ENCODE peak calls at places on chromosome 9, in six cellular contexts. Z, T, G, I, M and O are unnamed samples.

GRCh38 chr9:133106511-133107244 is 14.4 kb downstream of the RALGDS start:
- DNase-seq in Z (no peak), I (no peak), G (no peak), T (no peak), M (no peak), O (no peak)

GRCh38 chr9:92276223-92277007 is 17.1 kb downstream of the IARS1 start:
- DNase-seq in M (no peak), T (no peak), I (peak), Z (no peak), G (no peak), O (no peak)

GRCh38 chr9:93510041-93510440 is 56.7 kb upstream of the FAM120AOS start:
- DNase-seq in T (no peak), Z (no peak), M (no peak), I (no peak), G (no peak), O (no peak)

GRCh38 chr9:131994364-131995110 is 85.1 kb downstream of the MED27 start:
- DNase-seq in Z (no peak), M (no peak), I (no peak), G (no peak), T (no peak), O (no peak)

GRCh38 chr9:86747711-86748110 is 199.6 kb downstream of the GAS1 start:
- DNase-seq in G (no peak), T (no peak), I (no peak), Z (no peak), M (no peak), O (no peak)

GRCh38 chr9:133712221-133713100 is 25.7 kb downstream of the SARDH start:
- DNase-seq in I (no peak), G (no peak), Z (no peak), T (no peak), M (no peak), O (no peak)

GRCh38 chr9:34957492-34958410 is at the start of gene PHF24:
- DNase-seq in M (no peak), I (peak), T (no peak), G (no peak), Z (no peak), O (no peak)

GRCh38 chr9:137506702-137507171 is 43.5 kb downstream of the PNPLA7 start:
- DNase-seq in G (no peak), M (peak), T (no peak), Z (peak), I (no peak), O (no peak)

GRCh38 chr9:109117856-109118801 is 1.6 kb downstream of the TMEM245 start:
- DNase-seq in T (no peak), Z (peak), G (peak), M (no peak), I (peak), O (no peak)

GRCh38 chr9:13481274-13481673 is 201.8 kb upstream of the MPDZ start:
- DNase-seq in T (no peak), M (no peak), Z (no peak), G (no peak), I (no peak), O (no peak)

GRCh38 chr9:106675780-106676179 is 187.2 kb upstream of the ZNF462 start:
- DNase-seq in T (no peak), I (no peak), Z (no peak), M (no peak), G (peak), O (no peak)

GRCh38 chr9:88747768-88748167 is 212.8 kb downstream of the NXNL2 start:
- DNase-seq in M (peak), I (peak), Z (peak), G (no peak), T (no peak), O (no peak)

GRCh38 chr9:22041792-22042191 is 32.7 kb upstream of the CDKN2B start:
- DNase-seq in G (no peak), Z (no peak), M (no peak), I (peak), T (no peak), O (no peak)

GRCh38 chr9:108830292-108830691 is 25.5 kb downstream of the ACTL7B start:
- DNase-seq in G (no peak), I (no peak), Z (no peak), T (no peak), M (no peak), O (no peak)

GRCh38 chr9:136087741-136088480 is 7.2 kb downstream of the NACC2 start:
- DNase-seq in T (no peak), I (no peak), M (no peak), G (peak), Z (no peak), O (no peak)

GRCh38 chr9:130770679-130771442 is 64.2 kb upstream of the ABL1 start:
- DNase-seq in Z (peak), T (no peak), I (peak), G (no peak), M (peak), O (no peak)

GRCh38 chr9:130682490-130683121 is 11.0 kb upstream of the EXOSC2 start:
- DNase-seq in Z (peak), G (peak), T (peak), I (peak), M (peak), O (peak)

GRCh38 chr9:20447291-20447690 is 175.0 kb downstream of the MLLT3 start:
- DNase-seq in M (no peak), Z (no peak), I (no peak), G (no peak), T (no peak), O (no peak)

GRCh38 chr9:136724772-136725171 is 12.4 kb downstream of the DIPK1B start:
- DNase-seq in Z (no peak), G (no peak), T (no peak), M (no peak), I (no peak), O (no peak)

GRCh38 chr9:23088932-23089364 is 642.3 kb downstream of the DMRTA1 start:
- DNase-seq in Z (no peak), M (no peak), T (no peak), G (no peak), I (no peak), O (no peak)

GRCh38 chr9:757246-757881 is 84.1 kb upstream of the DMRT1 start:
- DNase-seq in G (no peak), Z (peak), M (no peak), I (peak), T (no peak), O (no peak)

GRCh38 chr9:1606253-1606652 is 408.9 kb upstream of the SMARCA2 start:
- DNase-seq in I (no peak), G (no peak), Z (no peak), M (no peak), T (no peak), O (no peak)

GRCh38 chr9:124664143-124664542 is 107.0 kb downstream of the NR6A1 start:
- DNase-seq in G (no peak), T (no peak), Z (no peak), I (peak), M (no peak), O (no peak)

GRCh38 chr9:79134654-79135053 is 437.1 kb upstream of the TLE4 start:
- DNase-seq in Z (peak), T (no peak), G (no peak), M (no peak), I (peak), O (no peak)

GRCh38 chr9:106111039-106111740 is 416.8 kb downstream of the TMEM38B start:
- DNase-seq in Z (no peak), I (no peak), G (no peak), T (no peak), M (no peak), O (no peak)

GRCh38 chr9:108463927-108464606 is 391.7 kb downstream of the ACTL7B start:
- DNase-seq in G (no peak), T (no peak), I (peak), Z (no peak), M (no peak), O (no peak)

GRCh38 chr9:81455417-81455816 is 233.9 kb downstream of the TLE1 start:
- DNase-seq in M (no peak), Z (no peak), I (no peak), G (no peak), T (no peak), O (no peak)

GRCh38 chr9:109033941-109034700 is 20.8 kb upstream of the CTNNAL1 start:
- DNase-seq in Z (no peak), M (no peak), I (no peak), T (no peak), G (no peak), O (no peak)

GRCh38 chr9:87276327-87276841 is 221.3 kb upstream of the DAPK1 start:
- DNase-seq in T (no peak), M (no peak), G (no peak), Z (peak), I (peak), O (no peak)

GRCh38 chr9:108053555-108054061 is 564.0 kb upstream of the KLF4 start:
- DNase-seq in T (peak), Z (peak), I (peak), M (no peak), G (peak), O (no peak)

GRCh38 chr9:122200960-122201635 is 27.7 kb downstream of the LHX6 start:
- DNase-seq in Z (peak), T (no peak), I (peak), M (no peak), G (peak), O (no peak)

GRCh38 chr9:113482991-113483675 is 19.6 kb downstream of the RGS3 start:
- DNase-seq in Z (no peak), G (no peak), I (no peak), M (no peak), T (no peak), O (no peak)

GRCh38 chr9:93205045-93205768 is 21.3 kb downstream of the WNK2 start:
- DNase-seq in G (peak), M (no peak), Z (no peak), T (no peak), I (peak), O (no peak)

GRCh38 chr9:113620377-113621161 is 157.0 kb downstream of the RGS3 start:
- DNase-seq in M (peak), T (peak), G (peak), I (peak), Z (peak), O (no peak)

GRCh38 chr9:112971415-112971814 is 40.6 kb downstream of the ZNF883 start:
- DNase-seq in I (peak), Z (peak), T (no peak), M (no peak), G (no peak), O (no peak)

DNA sequence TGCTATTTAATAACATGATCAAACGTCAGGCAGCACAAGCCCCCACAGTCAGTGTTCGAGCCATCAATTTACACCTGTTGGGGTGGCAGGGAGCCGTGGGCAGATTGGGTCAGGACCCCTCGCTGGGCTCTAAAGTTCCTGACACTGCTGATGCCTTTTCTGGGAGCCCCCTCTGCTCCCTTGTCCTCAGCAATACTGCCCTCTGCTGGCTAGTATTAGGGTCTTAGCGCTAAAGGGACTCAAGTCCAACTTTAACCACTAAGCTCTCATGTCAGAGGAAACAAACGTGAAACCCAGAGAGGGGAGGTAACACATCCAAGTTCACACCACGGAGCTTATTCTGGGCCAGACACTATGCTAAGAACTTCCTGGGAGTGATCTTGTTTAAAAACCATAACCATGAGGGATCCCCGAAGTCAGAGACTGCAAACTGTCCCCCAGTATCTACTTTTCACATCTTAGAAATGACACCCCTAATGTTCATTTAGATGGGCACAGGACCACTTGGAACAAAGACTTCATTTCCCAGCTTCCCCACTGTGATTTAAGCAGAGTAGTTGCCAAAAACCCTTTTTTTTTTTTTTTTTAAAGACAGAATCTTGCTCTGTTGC is 20.4 kb downstream of the ANKS6 start:
- DNase-seq in G (no peak), T (no peak), Z (peak), M (peak), I (peak), O (no peak)
- TF ChIP-seq CTCF in G (peak), T (peak), Z (peak), M (peak), I (peak), O (peak)

GRCh38 chr9:17425379-17425778 is 153.5 kb upstream of the SH3GL2 start:
- DNase-seq in Z (no peak), M (no peak), G (no peak), I (no peak), T (no peak), O (no peak)
- TF ChIP-seq CTCF in Z (no peak), M (no peak), G (no peak), I (no peak), T (no peak), O (no peak)

DNA sequence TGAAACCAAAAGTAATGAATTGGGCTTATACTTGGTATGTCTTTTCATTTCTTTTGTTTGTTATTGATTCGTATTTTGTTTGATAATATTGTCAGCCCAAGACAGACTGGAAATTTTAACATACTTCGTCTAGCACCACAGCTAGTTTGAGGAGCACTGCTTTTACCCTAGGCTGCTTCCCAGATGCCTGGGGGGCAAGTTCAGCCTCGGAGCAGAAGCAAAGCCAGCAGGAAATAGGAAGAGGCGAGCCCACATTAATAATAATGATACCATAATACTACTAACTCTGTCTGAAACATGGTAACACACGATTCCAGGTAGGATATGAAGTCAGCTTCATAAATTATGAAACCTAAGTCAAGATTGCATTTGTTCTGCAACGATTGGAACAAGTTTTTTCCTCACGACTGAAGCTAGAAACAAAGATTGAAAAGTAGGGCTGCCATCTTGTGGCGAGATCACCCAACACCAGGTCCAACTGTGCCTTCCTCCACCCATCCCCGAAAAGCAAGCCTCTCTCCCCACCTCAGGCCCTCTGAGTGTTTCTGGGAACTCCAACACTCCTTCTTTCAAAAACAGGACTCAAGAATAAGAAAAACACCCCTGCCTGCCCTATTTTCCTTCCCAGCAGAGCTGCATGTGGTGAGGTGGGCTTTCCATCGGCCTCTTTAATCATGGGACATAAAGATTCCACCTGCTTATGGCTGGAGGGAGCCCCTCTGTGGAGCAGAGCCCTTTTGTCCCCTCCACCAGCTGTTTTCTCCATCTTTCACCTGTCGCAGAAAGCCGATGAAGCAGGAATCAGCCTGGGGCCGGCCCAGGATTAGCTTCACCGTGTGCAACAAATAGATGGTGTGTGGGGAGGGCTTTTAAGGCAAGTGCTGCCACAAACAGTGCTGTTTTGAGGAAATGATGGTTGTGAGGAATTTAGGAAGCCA is 236.3 kb downstream of the CAAP1 start:
- DNase-seq in Z (peak), G (no peak), I (peak), M (peak), T (no peak), O (no peak)
- TF ChIP-seq CTCF in Z (peak), G (no peak), I (peak), M (peak), T (no peak), O (no peak)

GRCh38 chr9:135021393-135021789 is 66.1 kb upstream of the OLFM1 start:
- DNase-seq in Z (no peak), I (no peak), G (no peak), T (no peak), M (no peak), O (no peak)
- TF ChIP-seq CTCF in Z (no peak), I (no peak), G (no peak), T (no peak), M (no peak), O (no peak)

DNA sequence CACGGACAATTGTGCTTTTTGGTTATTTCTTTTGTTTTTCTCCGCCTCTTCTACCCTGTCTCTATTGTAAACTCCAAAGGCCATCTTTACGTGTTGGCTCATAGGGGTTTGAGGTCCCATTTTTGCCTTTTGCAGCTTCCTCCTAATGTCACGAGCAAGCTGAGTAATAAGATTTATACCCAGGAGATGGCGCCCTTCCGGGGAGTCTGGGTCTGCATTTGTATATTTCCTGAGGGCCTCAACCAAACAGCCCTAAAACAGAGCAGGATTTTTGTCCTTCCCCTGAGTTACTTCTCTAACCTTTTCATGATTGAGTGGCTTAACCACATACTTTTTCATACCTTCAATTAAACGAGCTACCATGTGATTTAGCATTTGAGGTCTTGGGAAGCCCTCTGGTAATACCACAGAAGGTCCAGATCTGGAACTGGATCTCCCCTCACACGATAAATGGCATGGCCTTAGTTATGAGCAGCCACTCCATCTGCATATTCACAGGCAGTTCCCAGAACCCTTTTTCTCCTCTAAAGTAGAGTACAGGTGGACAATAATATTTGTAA is 11.2 kb upstream of the CFAP95 start:
- DNase-seq in T (no peak), Z (peak), I (peak), G (no peak), M (no peak), O (no peak)
- TF ChIP-seq CTCF in T (no peak), Z (peak), I (peak), G (no peak), M (peak), O (no peak)

GRCh38 chr9:115862021-115862420 is 291.6 kb upstream of the PAPPA start:
- DNase-seq in I (no peak), G (no peak), T (no peak), M (no peak), Z (no peak), O (no peak)
- TF ChIP-seq CTCF in I (no peak), G (no peak), T (no peak), M (no peak), Z (no peak), O (no peak)

DNA sequence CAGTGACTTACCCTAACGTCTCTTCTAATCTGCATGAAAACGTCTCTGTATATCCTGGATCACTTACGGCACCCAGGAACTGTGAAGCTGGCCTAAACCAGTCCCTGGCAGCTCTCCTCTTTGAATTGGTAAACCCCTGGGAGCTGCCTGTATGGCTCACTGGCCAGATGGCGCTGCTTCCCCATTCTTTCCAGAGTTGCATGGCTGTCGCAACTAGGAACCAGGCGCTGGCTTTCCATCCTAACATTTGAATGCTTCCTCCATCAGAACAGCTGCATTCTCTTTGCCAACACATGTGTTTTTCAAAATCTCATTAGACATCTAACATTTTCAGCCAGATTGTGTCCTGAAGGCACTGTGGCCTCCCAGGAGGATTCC is 8.0 kb upstream of the PCA3 start:
- DNase-seq in I (peak), Z (peak), G (peak), T (no peak), M (peak), O (no peak)
- TF ChIP-seq CTCF in I (no peak), Z (peak), G (no peak), T (no peak), M (peak), O (no peak)

DNA sequence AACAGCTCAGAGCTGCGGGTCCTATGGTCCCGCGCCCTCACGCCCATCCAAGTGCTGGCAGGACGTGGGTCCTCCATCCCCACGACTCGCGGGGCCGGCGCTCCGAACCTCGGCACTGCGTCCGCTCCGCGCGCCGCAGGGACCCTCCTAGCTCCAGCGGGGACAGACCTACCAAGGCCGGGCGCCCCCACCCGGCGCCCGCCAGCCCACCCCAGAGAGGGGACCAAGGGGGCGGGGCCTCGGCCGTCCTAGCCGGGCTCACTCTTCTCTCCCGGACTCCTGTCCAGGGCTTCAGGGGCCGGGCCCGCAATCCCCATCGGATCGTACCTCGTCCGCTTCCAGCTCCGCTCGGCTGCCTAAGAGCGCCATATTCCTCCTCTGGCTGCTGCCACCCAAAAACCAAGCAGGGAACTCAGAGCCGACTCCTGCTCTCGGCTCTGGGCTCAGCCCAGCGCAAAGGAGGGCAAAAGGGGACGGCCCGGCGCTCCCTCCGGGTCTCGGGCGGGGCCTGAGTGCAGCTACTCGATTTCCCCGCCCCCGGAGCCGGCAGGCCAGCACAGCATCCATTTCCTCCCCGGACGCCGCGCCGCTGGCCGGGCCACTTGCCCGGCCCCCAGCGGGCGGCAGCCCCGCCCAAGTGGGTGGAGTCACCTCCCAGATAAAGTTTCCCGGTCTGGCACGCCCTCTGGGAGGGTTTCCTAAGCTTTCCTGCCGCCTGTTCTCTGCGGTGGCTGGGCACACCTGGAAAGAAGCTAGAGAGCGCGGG is at the start of gene TTC39B:
- DNase-seq in M (peak), G (peak), T (peak), Z (peak), I (peak), O (peak)
- TF ChIP-seq CTCF in M (no peak), G (no peak), T (no peak), Z (peak), I (no peak), O (no peak)

GRCh38 chr9:129109952-129110739 is 447 bp downstream of the CRAT start:
- DNase-seq in I (peak), G (peak), Z (peak), M (no peak), T (no peak), O (no peak)
- TF ChIP-seq CTCF in I (no peak), G (no peak), Z (no peak), M (no peak), T (no peak), O (no peak)

GRCh38 chr9:2620876-2621677 is 510 bp upstream of the VLDLR start:
- DNase-seq in Z (peak), T (peak), I (peak), M (peak), G (peak), O (peak)
- TF ChIP-seq CTCF in Z (peak), T (no peak), I (peak), M (no peak), G (peak), O (no peak)